ENCODE peak calls at places on chromosome 17, in eight cellular contexts. J, N, U, K, T, R, Q and C are unnamed samples.

GRCh38 chr17:18110636-18111145 is 2.1 kb downstream of the MYO15A start:
- DNase-seq in J (no peak), N (no peak), U (no peak), K (no peak), T (no peak), R (no peak), Q (no peak), C (no peak)

GRCh38 chr17:81291662-81292061 is 3.4 kb downstream of the SLC38A10 start:
- DNase-seq in J (peak; percentile 64), N (peak; percentile 77), U (peak; percentile 64), K (peak; percentile 82), T (no peak), R (peak; percentile 62), Q (no peak), C (peak; percentile 83)

GRCh38 chr17:27873746-27874145 is 19.4 kb downstream of the LYRM9 start:
- DNase-seq in J (no peak), N (no peak), U (no peak), K (no peak), T (peak; percentile 69), R (no peak), Q (no peak), C (no peak)

GRCh38 chr17:10025976-10026785 is 121.1 kb upstream of the RCVRN start:
- DNase-seq in J (no peak), N (peak; percentile 0), U (no peak), K (no peak), T (no peak), R (no peak), Q (no peak), C (no peak)

GRCh38 chr17:60525347-60525623 is 757 bp downstream of the APPBP2 start:
- DNase-seq in J (peak; percentile 2), N (peak; percentile 25), U (no peak), K (peak; percentile 32), T (no peak), R (no peak), Q (no peak), C (peak; percentile 14)

GRCh38 chr17:18235743-18236256 is 10.4 kb downstream of the LLGL1 start:
- DNase-seq in J (peak; percentile 24), N (no peak), U (no peak), K (no peak), T (peak; percentile 75), R (no peak), Q (no peak), C (no peak)

GRCh38 chr17:61279476-61280145 is 120.0 kb upstream of the TBX2 start:
- DNase-seq in J (no peak), N (no peak), U (no peak), K (no peak), T (no peak), R (no peak), Q (no peak), C (no peak)

GRCh38 chr17:4498461-4499397 is at the start of gene SPNS2:
- DNase-seq in J (peak; percentile 79), N (peak; percentile 79), U (peak; percentile 49), K (peak; percentile 80), T (peak; percentile 77), R (peak; percentile 53), Q (peak; percentile 55), C (peak; percentile 71)

GRCh38 chr17:77297693-77298666 is 157.2 kb downstream of the SEC14L1 start:
- DNase-seq in J (no peak), N (no peak), U (no peak), K (no peak), T (no peak), R (no peak), Q (no peak), C (no peak)

GRCh38 chr17:73705594-73705993 is 61.3 kb upstream of the SDK2 start:
- DNase-seq in J (no peak), N (no peak), U (no peak), K (no peak), T (no peak), R (no peak), Q (no peak), C (peak; percentile 96)

GRCh38 chr17:78416311-78416711 is 37.9 kb downstream of the PGS1 start:
- DNase-seq in J (no peak), N (peak; percentile 59), U (no peak), K (peak; percentile 54), T (no peak), R (no peak), Q (no peak), C (no peak)

GRCh38 chr17:48194097-48194550 is 86.6 kb downstream of the SNX11 start:
- DNase-seq in J (no peak), N (no peak), U (no peak), K (no peak), T (no peak), R (no peak), Q (no peak), C (no peak)

GRCh38 chr17:7849185-7850117 is 5.4 kb upstream of the TMEM88 start:
- DNase-seq in J (no peak), N (peak; percentile 26), U (no peak), K (peak; percentile 14), T (no peak), R (no peak), Q (no peak), C (no peak)

GRCh38 chr17:14594690-14595089 is 293.8 kb downstream of the HS3ST3B1 start:
- DNase-seq in J (no peak), N (no peak), U (no peak), K (no peak), T (no peak), R (no peak), Q (no peak), C (no peak)

GRCh38 chr17:51322390-51323029 is 62.2 kb downstream of the UTP18 start:
- DNase-seq in J (peak; percentile 36), N (no peak), U (no peak), K (no peak), T (no peak), R (no peak), Q (no peak), C (peak; percentile 15)

GRCh38 chr17:19897901-19898300 is 30.2 kb upstream of the ULK2 start:
- DNase-seq in J (no peak), N (no peak), U (no peak), K (no peak), T (peak; percentile 70), R (no peak), Q (no peak), C (no peak)

GRCh38 chr17:82901356-82901755 is 61.5 kb upstream of the ZNF750 start:
- DNase-seq in J (no peak), N (peak; percentile 13), U (no peak), K (no peak), T (no peak), R (no peak), Q (no peak), C (no peak)

GRCh38 chr17:18961634-18962493 is 9.9 kb downstream of the SLC5A10 start:
- DNase-seq in J (no peak), N (no peak), U (no peak), K (no peak), T (no peak), R (no peak), Q (no peak), C (no peak)

GRCh38 chr17:1035546-1036170 is 38.7 kb downstream of the TIMM22 start:
- DNase-seq in J (no peak), N (no peak), U (no peak), K (no peak), T (no peak), R (no peak), Q (no peak), C (no peak)

GRCh38 chr17:75808549-75808904 is 23.9 kb downstream of the UNK start:
- DNase-seq in J (no peak), N (no peak), U (no peak), K (no peak), T (no peak), R (no peak), Q (no peak), C (no peak)

GRCh38 chr17:51860934-51861561 is 297.5 kb downstream of the CA10 start:
- DNase-seq in J (peak; percentile 82), N (no peak), U (no peak), K (peak; percentile 38), T (no peak), R (no peak), Q (no peak), C (peak; percentile 75)

GRCh38 chr17:6752068-6752909 is 3.6 kb upstream of the XAF1 start:
- DNase-seq in J (no peak), N (peak; percentile 63), U (no peak), K (no peak), T (peak; percentile 46), R (no peak), Q (no peak), C (no peak)

GRCh38 chr17:50559674-50560184 is 786 bp upstream of the CACNA1G start:
- DNase-seq in J (peak; percentile 41), N (peak; percentile 76), U (no peak), K (peak; percentile 72), T (no peak), R (peak; percentile 32), Q (no peak), C (no peak)